ENCODE peak calls at places on chromosomes 2 and 18, in four cellular contexts. R is neuronal stem cell, Y is aorta, J is tibial artery. E is an unnamed sample. For H3K36me3, the result is how much of the 10 kb centered on the place peaks cover.

GRCh38 chr18:3062798-3063563 is 50.0 kb upstream of the LPIN2 start:
- DNase-seq in J (peak), Y (peak), R (peak), E (peak)

GRCh38 chr2:240832205-240832727 is 12.2 kb upstream of the KIF1A start:
- DNase-seq in Y (peak), J (peak), R (peak), E (peak)

GRCh38 chr2:54708584-54709340 is 14.7 kb upstream of the EML6 start:
- DNase-seq in R (no peak), Y (peak), J (peak), E (no peak)

GRCh38 chr18:35942661-35943060 is 29.8 kb upstream of the RMP24 start:
- DNase-seq in Y (no peak), R (no peak), J (no peak), E (no peak)

GRCh38 chr2:194166818-194167217 is 1490.2 kb upstream of the SLC39A10 start:
- DNase-seq in Y (no peak), R (no peak), J (no peak), E (peak)

GRCh38 chr2:9030882-9031645 is 27.6 kb upstream of the MBOAT2 start:
- DNase-seq in J (no peak), Y (no peak), R (no peak), E (no peak)

GRCh38 chr2:133581027-133581760 is 12.9 kb upstream of the NCKAP5 start:
- DNase-seq in R (no peak), Y (no peak), J (no peak), E (peak)

GRCh38 chr18:43665239-43665788 is 388.0 kb upstream of the SYT4 start:
- DNase-seq in J (no peak), Y (no peak), R (no peak), E (peak)

GRCh38 chr2:45329045-45329677 is 281.9 kb downstream of the SRBD1 start:
- DNase-seq in Y (no peak), R (no peak), J (no peak), E (peak)

GRCh38 chr2:158598856-158599517 is 142.2 kb downstream of the PKP4 start:
- DNase-seq in J (no peak), Y (no peak), R (no peak), E (peak)

GRCh38 chr18:59787998-59788875 is 91.0 kb upstream of the CCBE1 start:
- DNase-seq in Y (no peak), J (no peak), R (no peak), E (no peak)

GRCh38 chr18:23156134-23156533 is 20.8 kb downstream of the CABLES1 start:
- DNase-seq in Y (peak), J (no peak), R (no peak), E (no peak)

GRCh38 chr2:207782238-207783030 is 12.7 kb upstream of the FZD5 start:
- DNase-seq in Y (no peak), R (no peak), J (no peak), E (no peak)

GRCh38 chr2:127080226-127080940 is 26.6 kb downstream of the BIN1 start:
- DNase-seq in Y (no peak), J (no peak), R (no peak), E (no peak)

GRCh38 chr2:168515502-168515901 is 59.4 kb downstream of the CERS6 start:
- DNase-seq in Y (no peak), J (no peak), R (no peak), E (no peak)

GRCh38 chr2:45841752-45842407 is 190.4 kb downstream of the PRKCE start:
- DNase-seq in R (no peak), J (no peak), Y (no peak), E (no peak)

GRCh38 chr2:18545384-18545783 is 15.1 kb downstream of the RDH14 start:
- DNase-seq in J (no peak), R (no peak), Y (no peak), E (no peak)

GRCh38 chr2:163580757-163581156 is 155.1 kb downstream of the FIGN start:
- DNase-seq in Y (no peak), J (no peak), R (no peak), E (no peak)

GRCh38 chr2:205612661-205613060 is 69.6 kb upstream of the NRP2 start:
- DNase-seq in R (no peak), Y (no peak), J (no peak), E (no peak)

GRCh38 chr2:207558106-207558505 is 28.3 kb downstream of the CREB1 start:
- DNase-seq in Y (no peak), J (no peak), R (no peak), E (no peak)

GRCh38 chr2:3557588-3558204 is 437 bp downstream of the RNASEH1 start:
- DNase-seq in R (no peak), Y (no peak), J (no peak), E (no peak)

GRCh38 chr2:3558205-3559014 is at the start of gene RNASEH1:
- DNase-seq in Y (peak), R (peak), J (peak), E (peak)

GRCh38 chr2:3553946-3554345 is 4.2 kb downstream of the RNASEH1 start:
- DNase-seq in R (no peak), J (no peak), Y (no peak), E (no peak)
- H3K36me3 ChIP-seq in R (half or more), J (half or more), Y (under half), E (under half)

DNA sequence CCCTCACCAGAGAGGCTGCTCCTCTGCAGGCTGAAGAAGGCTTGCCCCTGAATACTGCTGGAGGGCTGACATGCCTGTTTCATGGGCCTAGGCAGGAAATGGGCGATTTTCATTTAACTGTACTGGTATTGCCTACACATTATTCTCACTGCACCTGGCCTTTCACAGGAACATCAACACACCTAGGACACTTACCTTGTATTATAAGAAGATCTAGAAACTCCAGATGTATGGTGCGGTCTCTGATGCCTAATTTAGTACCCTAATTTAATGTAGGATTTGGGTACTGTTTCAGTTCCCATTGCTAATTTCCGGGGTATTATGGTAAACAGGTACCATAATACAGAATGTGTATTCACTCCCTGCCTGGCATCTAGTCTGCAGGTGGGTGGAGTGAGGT is 146.0 kb downstream of the MYO1B start:
- DNase-seq in R (no peak), J (no peak), Y (no peak), E (no peak)
- H3K36me3 ChIP-seq in R (half or more), J (half or more), Y (under half), E (under half)

GRCh38 chr2:24482256-24482971 is 8.6 kb upstream of the NCOA1 start:
- DNase-seq in R (no peak), Y (no peak), J (no peak), E (peak)

GRCh38 chr2:24480245-24480644 is 10.8 kb upstream of the NCOA1 start:
- DNase-seq in J (no peak), Y (no peak), R (no peak), E (no peak)

GRCh38 chr2:24474053-24474452 is 17.0 kb upstream of the NCOA1 start:
- DNase-seq in Y (no peak), R (no peak), J (no peak), E (no peak)

GRCh38 chr2:24477229-24477628 is 13.8 kb upstream of the NCOA1 start:
- DNase-seq in R (no peak), J (no peak), Y (no peak), E (no peak)

DNA sequence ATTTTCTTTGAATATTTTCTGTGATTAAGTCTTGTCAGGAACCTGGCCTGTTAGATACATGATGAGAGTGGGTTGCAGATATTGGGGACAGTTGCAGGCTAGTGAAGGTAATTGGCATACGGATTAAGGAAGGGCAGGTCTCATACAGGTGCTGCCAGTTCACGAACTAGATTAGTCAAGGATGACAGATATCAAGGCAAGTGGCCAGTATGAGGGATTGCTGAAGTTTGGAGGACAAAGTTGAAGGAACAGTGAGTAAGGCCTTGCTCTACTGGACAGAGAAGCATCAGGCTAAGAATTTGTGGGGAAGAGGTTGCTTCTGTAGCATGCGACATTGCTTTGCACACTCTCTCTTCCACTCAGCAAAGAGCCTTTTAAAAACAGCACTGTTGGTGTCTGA is 12.8 kb upstream of the NCOA1 start:
- DNase-seq in R (no peak), Y (no peak), J (no peak), E (no peak)
- H3K36me3 ChIP-seq in R (under half), Y (under half), J (under half), E (under half)

DNA sequence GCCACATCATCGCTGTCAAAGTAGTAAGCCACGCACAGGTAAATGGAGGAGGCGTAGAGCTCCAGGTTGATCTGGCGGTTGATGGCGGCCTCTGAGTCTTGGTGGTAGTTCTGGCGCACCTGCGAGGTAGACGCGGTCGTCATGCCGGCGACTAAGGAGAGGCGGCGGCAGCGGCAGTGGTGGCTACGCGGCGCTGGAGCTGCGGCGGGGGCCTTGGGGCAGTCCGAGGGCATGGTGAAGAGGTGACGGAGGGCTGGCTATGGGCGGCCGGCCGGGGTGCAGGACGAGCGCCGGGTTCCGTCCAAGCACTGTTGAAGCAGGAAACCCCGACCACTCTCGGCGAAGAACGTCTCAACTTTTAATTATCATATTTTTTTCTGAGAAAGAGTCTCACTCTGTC is 12.7 kb upstream of the ZNF513 start:
- DNase-seq in R (no peak), Y (no peak), J (no peak), E (no peak)
- H3K36me3 ChIP-seq in R (under half), Y (under half), J (under half), E (under half)

GRCh38 chr18:63439334-63439733 is 17.1 kb upstream of the VPS4B start:
- DNase-seq in R (peak), J (peak), Y (no peak), E (peak)
- H3K36me3 ChIP-seq in R (under half), J (under half), Y (under half), E (under half)

GRCh38 chr2:170968205-170969003 is 39.4 kb downstream of the GORASP2 start:
- DNase-seq in R (no peak), J (no peak), Y (no peak), E (no peak)
- H3K36me3 ChIP-seq in R (half or more), J (half or more), Y (under half), E (under half)

GRCh38 chr2:117944816-117945215 is 69.1 kb downstream of the CCDC93 start:
- DNase-seq in Y (no peak), J (no peak), R (no peak), E (no peak)
- H3K36me3 ChIP-seq in Y (under half), J (half or more), R (half or more), E (half or more)

GRCh38 chr2:128302744-128303067 is 16.0 kb downstream of the HS6ST1 start:
- DNase-seq in J (no peak), R (no peak), Y (no peak), E (no peak)

GRCh38 chr2:128303911-128304310 is 14.8 kb downstream of the HS6ST1 start:
- DNase-seq in J (no peak), Y (no peak), R (no peak), E (no peak)

GRCh38 chr2:128304330-128304714 is 14.3 kb downstream of the HS6ST1 start:
- DNase-seq in J (no peak), Y (peak), R (no peak), E (no peak)

GRCh38 chr2:128302011-128302743 is 16.5 kb downstream of the HS6ST1 start:
- DNase-seq in R (no peak), Y (no peak), J (no peak), E (peak)

DNA sequence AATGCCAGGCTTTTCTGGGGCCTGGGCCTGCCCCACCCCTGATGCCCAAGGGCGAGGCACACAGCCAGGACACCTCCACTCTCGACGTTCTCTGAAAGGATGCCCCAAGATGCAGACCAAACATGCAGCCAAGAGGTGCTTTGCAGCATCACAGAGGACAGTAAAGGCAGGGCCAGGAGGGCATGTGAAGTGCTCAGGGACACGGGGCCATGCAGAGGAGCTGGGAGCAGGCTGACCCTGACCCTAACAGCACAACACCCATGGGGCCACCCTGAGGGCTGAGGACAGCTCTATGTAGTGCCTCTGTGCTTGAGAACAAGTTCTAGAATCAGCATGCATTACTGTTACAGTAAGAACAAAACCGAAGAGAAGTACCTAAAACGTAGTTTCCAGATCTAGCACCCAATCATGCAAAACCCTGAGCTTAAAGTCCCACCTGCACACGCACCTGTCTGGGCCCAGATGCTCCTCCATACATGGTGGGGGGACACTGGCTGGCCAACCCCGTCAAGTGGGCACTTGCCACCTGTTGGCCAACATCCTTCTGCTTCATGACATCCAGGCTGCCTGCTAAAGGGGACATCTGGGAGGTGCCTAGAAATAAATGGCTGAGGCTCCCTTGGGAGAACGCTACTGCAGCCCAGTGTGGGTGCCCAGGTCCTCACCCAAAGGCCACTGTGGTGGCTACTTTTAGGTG is 15.4 kb downstream of the HS6ST1 start:
- DNase-seq in J (no peak), Y (peak), R (no peak), E (no peak)
- H3K36me3 ChIP-seq in J (under half), Y (under half), R (half or more), E (under half)

DNA sequence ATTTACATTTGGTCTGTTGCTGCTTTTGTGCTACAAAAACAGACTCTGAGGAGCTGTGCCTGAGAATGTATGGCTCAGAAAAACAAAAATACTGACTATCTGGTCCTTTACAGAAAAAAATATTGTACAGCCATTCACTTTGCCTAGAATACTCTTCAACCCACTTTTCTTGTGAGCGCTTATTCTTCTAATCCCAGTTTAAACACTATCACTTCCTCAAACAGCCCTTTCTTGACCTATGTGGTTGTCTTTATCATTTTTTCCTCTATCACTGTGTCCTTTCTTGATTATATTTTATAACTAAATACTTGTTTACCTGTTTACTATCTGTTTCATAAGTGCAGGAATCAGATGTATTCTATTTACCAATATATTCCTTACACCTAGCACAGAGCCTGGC is 33.5 kb downstream of the CUL3 start:
- DNase-seq in Y (no peak), J (no peak), R (no peak), E (no peak)
- H3K36me3 ChIP-seq in Y (under half), J (under half), R (half or more), E (under half)